ENCODE peak calls at places on chromosomes 13 and 19, in eight cellular contexts. One of them, this sample, is unnamed.

GRCh38 chr19:55638864-55639359 is 1.9 kb upstream of the ZNF580 start:
- DNase-seq in GM23338: peak; percentile 81
- DNase-seq in WERI-Rb-1: peak; percentile 77
- DNase-seq in activated CD4-positive, alpha-beta T cell treated with anti-CD3 and anti-CD28 coated beads, Interleukin-2, amount 50 U/mL, for 48 hours: peak; percentile 75
- DNase-seq in PC-9: peak; percentile 50
- DNase-seq in thoracic aorta: no peak
- DNase-seq in activated T-cell treated with anti-CD3 and anti-CD28 coated beads, Interleukin-2, amount 50 U/mL, for 1 hour: peak; percentile 69
- DNase-seq in SW480: peak; percentile 67
- DNase-seq in this sample: peak; percentile 64

GRCh38 chr19:15108845-15109767 is 1.9 kb downstream of the SYDE1 start:
- DNase-seq in GM23338: no peak
- DNase-seq in WERI-Rb-1: no peak
- DNase-seq in activated CD4-positive, alpha-beta T cell treated with anti-CD3 and anti-CD28 coated beads, Interleukin-2, amount 50 U/mL, for 48 hours: no peak
- DNase-seq in PC-9: no peak
- DNase-seq in thoracic aorta: no peak
- DNase-seq in activated T-cell treated with anti-CD3 and anti-CD28 coated beads, Interleukin-2, amount 50 U/mL, for 1 hour: no peak
- DNase-seq in SW480: no peak
- DNase-seq in this sample: no peak

GRCh38 chr19:47012620-47013019 is 7.0 kb upstream of the NPAS1 start:
- DNase-seq in GM23338: no peak
- DNase-seq in WERI-Rb-1: no peak
- DNase-seq in activated CD4-positive, alpha-beta T cell treated with anti-CD3 and anti-CD28 coated beads, Interleukin-2, amount 50 U/mL, for 48 hours: no peak
- DNase-seq in PC-9: no peak
- DNase-seq in thoracic aorta: no peak
- DNase-seq in activated T-cell treated with anti-CD3 and anti-CD28 coated beads, Interleukin-2, amount 50 U/mL, for 1 hour: no peak
- DNase-seq in SW480: no peak
- DNase-seq in this sample: no peak

GRCh38 chr13:48291730-48292129 is 11.8 kb upstream of the RB1 start:
- DNase-seq in GM23338: no peak
- DNase-seq in WERI-Rb-1: no peak
- DNase-seq in activated CD4-positive, alpha-beta T cell treated with anti-CD3 and anti-CD28 coated beads, Interleukin-2, amount 50 U/mL, for 48 hours: no peak
- DNase-seq in PC-9: no peak
- DNase-seq in thoracic aorta: no peak
- DNase-seq in activated T-cell treated with anti-CD3 and anti-CD28 coated beads, Interleukin-2, amount 50 U/mL, for 1 hour: no peak
- DNase-seq in SW480: no peak
- DNase-seq in this sample: no peak

GRCh38 chr19:3606690-3607289 is at the start of gene TBXA2R:
- DNase-seq in GM23338: peak; percentile 63
- DNase-seq in WERI-Rb-1: peak; percentile 90
- DNase-seq in activated CD4-positive, alpha-beta T cell treated with anti-CD3 and anti-CD28 coated beads, Interleukin-2, amount 50 U/mL, for 48 hours: peak; percentile 75
- DNase-seq in PC-9: no peak
- DNase-seq in thoracic aorta: peak; percentile 52
- DNase-seq in activated T-cell treated with anti-CD3 and anti-CD28 coated beads, Interleukin-2, amount 50 U/mL, for 1 hour: peak; percentile 69
- DNase-seq in SW480: no peak
- DNase-seq in this sample: peak; percentile 77

GRCh38 chr19:39053276-39054090 is 21.1 kb upstream of the FBXO27 start:
- DNase-seq in GM23338: no peak
- DNase-seq in WERI-Rb-1: no peak
- DNase-seq in activated CD4-positive, alpha-beta T cell treated with anti-CD3 and anti-CD28 coated beads, Interleukin-2, amount 50 U/mL, for 48 hours: no peak
- DNase-seq in PC-9: no peak
- DNase-seq in thoracic aorta: no peak
- DNase-seq in activated T-cell treated with anti-CD3 and anti-CD28 coated beads, Interleukin-2, amount 50 U/mL, for 1 hour: no peak
- DNase-seq in SW480: peak; percentile 87
- DNase-seq in this sample: no peak

GRCh38 chr13:43220873-43221578 is 197.6 kb downstream of the DNAJC15 start:
- DNase-seq in GM23338: no peak
- DNase-seq in WERI-Rb-1: no peak
- DNase-seq in activated CD4-positive, alpha-beta T cell treated with anti-CD3 and anti-CD28 coated beads, Interleukin-2, amount 50 U/mL, for 48 hours: no peak
- DNase-seq in PC-9: no peak
- DNase-seq in thoracic aorta: no peak
- DNase-seq in activated T-cell treated with anti-CD3 and anti-CD28 coated beads, Interleukin-2, amount 50 U/mL, for 1 hour: no peak
- DNase-seq in SW480: no peak
- DNase-seq in this sample: no peak

GRCh38 chr13:22357132-22357531 is 686.3 kb downstream of the FGF9 start:
- DNase-seq in GM23338: no peak
- DNase-seq in WERI-Rb-1: no peak
- DNase-seq in activated CD4-positive, alpha-beta T cell treated with anti-CD3 and anti-CD28 coated beads, Interleukin-2, amount 50 U/mL, for 48 hours: peak; percentile 3
- DNase-seq in PC-9: no peak
- DNase-seq in thoracic aorta: no peak
- DNase-seq in activated T-cell treated with anti-CD3 and anti-CD28 coated beads, Interleukin-2, amount 50 U/mL, for 1 hour: no peak
- DNase-seq in SW480: peak; percentile 27
- DNase-seq in this sample: no peak

GRCh38 chr19:42037649-42038048 is 32.4 kb downstream of the GRIK5 start:
- DNase-seq in GM23338: no peak
- DNase-seq in WERI-Rb-1: no peak
- DNase-seq in activated CD4-positive, alpha-beta T cell treated with anti-CD3 and anti-CD28 coated beads, Interleukin-2, amount 50 U/mL, for 48 hours: no peak
- DNase-seq in PC-9: no peak
- DNase-seq in thoracic aorta: no peak
- DNase-seq in activated T-cell treated with anti-CD3 and anti-CD28 coated beads, Interleukin-2, amount 50 U/mL, for 1 hour: no peak
- DNase-seq in SW480: no peak
- DNase-seq in this sample: no peak

GRCh38 chr19:51572908-51573307 is 1.8 kb downstream of the ZNF175 start:
- DNase-seq in GM23338: no peak
- DNase-seq in WERI-Rb-1: no peak
- DNase-seq in activated CD4-positive, alpha-beta T cell treated with anti-CD3 and anti-CD28 coated beads, Interleukin-2, amount 50 U/mL, for 48 hours: no peak
- DNase-seq in PC-9: no peak
- DNase-seq in thoracic aorta: no peak
- DNase-seq in activated T-cell treated with anti-CD3 and anti-CD28 coated beads, Interleukin-2, amount 50 U/mL, for 1 hour: no peak
- DNase-seq in SW480: no peak
- DNase-seq in this sample: no peak

GRCh38 chr13:19845758-19846157 is 17.7 kb downstream of the ZMYM5 start:
- DNase-seq in GM23338: no peak
- DNase-seq in WERI-Rb-1: no peak
- DNase-seq in activated CD4-positive, alpha-beta T cell treated with anti-CD3 and anti-CD28 coated beads, Interleukin-2, amount 50 U/mL, for 48 hours: peak; percentile 11
- DNase-seq in PC-9: peak; percentile 83
- DNase-seq in thoracic aorta: peak; percentile 49
- DNase-seq in activated T-cell treated with anti-CD3 and anti-CD28 coated beads, Interleukin-2, amount 50 U/mL, for 1 hour: no peak
- DNase-seq in SW480: peak; percentile 62
- DNase-seq in this sample: no peak

This sample was measured in activated naive CD8-positive, alpha-beta T cell treated with anti-CD3 and anti-CD28 coated beads, Interleukin-2, amount 10 ng/mL, durations not matched to agents 7 days and 5 days.